ENCODE peak calls at places on chromosomes 12 and 14, in four cellular contexts. H, F, O and R are unnamed samples.

GRCh38 chr12:52041695-52042123 is 9.5 kb upstream of the NR4A1 start:
- DNase-seq in H (peak), F (no peak), O (peak), R (no peak)

GRCh38 chr12:32273712-32274111 is 125.6 kb upstream of the FGD4 start:
- DNase-seq in F (peak), H (peak), O (peak), R (no peak)

GRCh38 chr14:61033851-61034250 is 52.8 kb downstream of the SLC38A6 start:
- DNase-seq in F (no peak), O (no peak), H (no peak), R (no peak)

GRCh38 chr14:36976571-36977023 is 195.8 kb downstream of the SLC25A21 start:
- DNase-seq in O (peak), F (no peak), H (no peak), R (no peak)

GRCh38 chr14:69636051-69636639 is 24.7 kb downstream of the SUSD6 start:
- DNase-seq in F (no peak), H (peak), O (no peak), R (no peak)

GRCh38 chr14:100904307-100905019 is 941 bp upstream of the RTL1 start:
- DNase-seq in H (no peak), O (peak), F (peak), R (no peak)

GRCh38 chr14:91380610-91381371 is 36.8 kb downstream of the CCDC88C start:
- DNase-seq in F (no peak), H (no peak), O (no peak), R (no peak)

GRCh38 chr12:13167226-13167625 is 29.3 kb upstream of the EMP1 start:
- DNase-seq in F (no peak), H (no peak), O (peak), R (no peak)

GRCh38 chr12:9793774-9794395 is 33.2 kb upstream of the CD69 start:
- DNase-seq in H (no peak), O (no peak), F (no peak), R (no peak)

GRCh38 chr12:68175566-68176033 is 16.1 kb upstream of the IFNG start:
- DNase-seq in H (peak), F (no peak), O (no peak), R (peak)

GRCh38 chr12:111405856-111406473 is at the start of gene SH2B3:
- DNase-seq in F (no peak), O (no peak), H (peak), R (peak)

GRCh38 chr12:105813201-105813600 is 325.6 kb downstream of the NUAK1 start:
- DNase-seq in O (peak), F (peak), H (no peak), R (no peak)

GRCh38 chr14:94540031-94540794 is 21.0 kb upstream of the SERPINA4 start:
- DNase-seq in O (peak), F (no peak), H (no peak), R (no peak)

GRCh38 chr12:84913151-84913550 is 552 bp upstream of the SLC6A15 start:
- DNase-seq in O (peak), H (no peak), F (no peak), R (no peak)

GRCh38 chr14:93915070-93915705 is 12.0 kb upstream of the FAM181A start:
- DNase-seq in F (no peak), O (no peak), H (no peak), R (no peak)

GRCh38 chr12:88552672-88553079 is 27.6 kb downstream of the KITLG start:
- DNase-seq in O (no peak), H (no peak), F (no peak), R (no peak)

GRCh38 chr14:89773151-89773550 is 181.4 kb downstream of the EFCAB11 start:
- DNase-seq in O (no peak), F (no peak), H (no peak), R (no peak)

GRCh38 chr12:123231931-123232330 is 1.0 kb downstream of the MPHOSPH9 start:
- DNase-seq in O (no peak), H (no peak), F (no peak), R (no peak)

GRCh38 chr12:130437555-130438242 is 100.0 kb downstream of the PIWIL1 start:
- DNase-seq in O (no peak), H (no peak), F (no peak), R (no peak)

GRCh38 chr14:97851438-97851995 is 1054.3 kb downstream of the VRK1 start:
- DNase-seq in H (no peak), F (no peak), O (no peak), R (no peak)

GRCh38 chr14:99572173-99572999 is 31.6 kb downstream of the CCDC85C start:
- DNase-seq in O (no peak), H (no peak), F (no peak), R (no peak)

GRCh38 chr14:92254786-92255185 is 68.2 kb upstream of the SLC24A4 start:
- DNase-seq in H (no peak), F (peak), O (peak), R (no peak)

GRCh38 chr12:49084438-49084837 is 10.2 kb downstream of the DHH start:
- DNase-seq in O (no peak), F (no peak), H (no peak), R (no peak)